ENCODE peak calls at places on chromosome 12, in five cellular contexts. D is M059J, J is left cardiac atrium, I is aorta, M is hypothalamus. P is an unnamed sample.

GRCh38 chr12:58030566-58031279 is 89.4 kb downstream of the ATP23 start:
- DNase-seq in D (peak), J (no peak), I (no peak), M (no peak), P (no peak)

GRCh38 chr12:119235352-119235751 is 56.6 kb downstream of the HSPB8 start:
- DNase-seq in D (no peak), J (no peak), I (no peak), M (no peak), P (no peak)

GRCh38 chr12:44717612-44718011 is 158.5 kb downstream of the NELL2 start:
- DNase-seq in D (no peak), J (no peak), I (no peak), M (no peak), P (no peak)

GRCh38 chr12:59929091-59929490 is 333.3 kb downstream of the SLC16A7 start:
- DNase-seq in D (peak), J (no peak), I (no peak), M (no peak), P (no peak)

GRCh38 chr12:132494294-132495164 is 4.6 kb downstream of the FBRSL1 start:
- DNase-seq in D (no peak), J (no peak), I (no peak), M (no peak), P (peak)

GRCh38 chr12:55874465-55874864 is 31.7 kb upstream of the MMP19 start:
- DNase-seq in D (no peak), J (no peak), I (no peak), M (no peak), P (no peak)

GRCh38 chr12:75666980-75667359 is 155.6 kb upstream of the KRR1 start:
- DNase-seq in D (peak), J (no peak), I (no peak), M (no peak), P (no peak)

GRCh38 chr12:118271770-118272417 is 100.8 kb downstream of the TAOK3 start:
- DNase-seq in D (no peak), J (no peak), I (no peak), M (no peak), P (no peak)

GRCh38 chr12:105041186-105041585 is 43.1 kb downstream of the ALDH1L2 start:
- DNase-seq in D (peak), J (no peak), I (no peak), M (no peak), P (no peak)

GRCh38 chr12:91551927-91552326 is 369.3 kb upstream of the DCN start:
- DNase-seq in D (no peak), J (peak), I (no peak), M (no peak), P (no peak)

GRCh38 chr12:14840616-14841015 is 2.7 kb downstream of the ART4 start:
- DNase-seq in D (no peak), J (no peak), I (no peak), M (no peak), P (no peak)

GRCh38 chr12:6607751-6608591 is 792 bp upstream of the CHD4 start:
- DNase-seq in D (peak), J (no peak), I (no peak), M (no peak), P (no peak)

GRCh38 chr12:120321382-120322202 is 6.0 kb downstream of the PLA2G1B start:
- DNase-seq in D (no peak), J (no peak), I (no peak), M (no peak), P (no peak)

GRCh38 chr12:57626111-57626928 is 6.7 kb downstream of the B4GALNT1 start:
- DNase-seq in D (no peak), J (no peak), I (no peak), M (no peak), P (no peak)

GRCh38 chr12:115149685-115150378 is 465.9 kb upstream of the TBX3 start:
- DNase-seq in D (peak), J (no peak), I (no peak), M (no peak), P (no peak)

GRCh38 chr12:94791933-94792332 is 141.6 kb upstream of the TMCC3 start:
- DNase-seq in D (no peak), J (no peak), I (no peak), M (no peak), P (no peak)

GRCh38 chr12:76153616-76154015 is 69.1 kb upstream of the NAP1L1 start:
- DNase-seq in D (no peak), J (no peak), I (no peak), M (no peak), P (no peak)

GRCh38 chr12:6376079-6376941 is 947 bp upstream of the SCNN1A start:
- DNase-seq in D (peak), J (peak), I (peak), M (no peak), P (peak)

GRCh38 chr12:121668750-121669524 is 517 bp downstream of the MORN3 start:
- DNase-seq in D (peak), J (peak), I (no peak), M (no peak), P (peak)

GRCh38 chr12:77477907-77478533 is 352.7 kb upstream of the NAV3 start:
- DNase-seq in D (no peak), J (no peak), I (no peak), M (no peak), P (no peak)

GRCh38 chr12:6033546-6033945 is 88.5 kb upstream of the ANO2 start:
- DNase-seq in D (no peak), J (no peak), I (peak), M (no peak), P (no peak)

GRCh38 chr12:123099556-123100192 is 51.2 kb downstream of the PITPNM2 start:
- DNase-seq in D (no peak), J (no peak), I (no peak), M (no peak), P (no peak)

GRCh38 chr12:123379391-123379790 is 4.5 kb upstream of the KMT5A start:
- DNase-seq in D (no peak), J (no peak), I (no peak), M (no peak), P (no peak)

GRCh38 chr12:124002021-124002640 is 29.1 kb downstream of the ZNF664 start:
- DNase-seq in D (no peak), J (no peak), I (no peak), M (no peak), P (no peak)

GRCh38 chr12:111188436-111188835 is 180.5 kb downstream of the PHETA1 start:
- DNase-seq in D (no peak), J (no peak), I (no peak), M (no peak), P (no peak)

GRCh38 chr12:123200414-123200813 is 32.5 kb downstream of the MPHOSPH9 start:
- DNase-seq in D (no peak), J (no peak), I (no peak), M (no peak), P (no peak)

GRCh38 chr12:57983150-57983857 is 41.9 kb downstream of the ATP23 start:
- DNase-seq in D (peak), J (peak), I (no peak), M (no peak), P (no peak)

GRCh38 chr12:67540920-67541624 is 107.5 kb upstream of the DYRK2 start:
- DNase-seq in D (no peak), J (no peak), I (no peak), M (no peak), P (no peak)

GRCh38 chr12:129704232-129704830 is 199.5 kb downstream of the TMEM132D start:
- DNase-seq in D (no peak), J (no peak), I (no peak), M (no peak), P (no peak)

GRCh38 chr12:93824514-93825500 is 147.6 kb downstream of the CRADD start:
- DNase-seq in D (peak), J (no peak), I (no peak), M (no peak), P (no peak)

GRCh38 chr12:49636979-49637378 is 13.6 kb downstream of the PRPF40B start:
- DNase-seq in D (peak), J (no peak), I (no peak), M (no peak), P (no peak)

GRCh38 chr12:2397356-2398045 is 344.7 kb downstream of the CACNA1C start:
- DNase-seq in D (peak), J (no peak), I (no peak), M (no peak), P (no peak)

P was measured in left ventricle myocardium superior.